ENCODE peak calls at places on chromosomes 12 and 14, in four cellular contexts. W is GM12878, L is H1, G is K562. X is an unnamed sample.
A peak's percentile ranks its signal among the peaks of the same experiment; 100 is the strongest.

GRCh38 chr12:203462-204260 is 10.3 kb downstream of the SLC6A12 start:
- DNase-seq in W (no peak), L (no peak), G (peak; percentile 63), X (no peak)

GRCh38 chr12:113056631-113057488 is at the start of gene DTX1:
- DNase-seq in W (no peak), L (no peak), G (no peak), X (no peak)

GRCh38 chr12:69932154-69932553 is 107.1 kb downstream of the MYRFL start:
- DNase-seq in W (no peak), L (peak; percentile 27), G (no peak), X (no peak)

GRCh38 chr12:96271469-96272199 is 77.5 kb downstream of the ELK3 start:
- DNase-seq in W (no peak), L (no peak), G (no peak), X (no peak)

GRCh38 chr14:59268011-59268410 is 79.5 kb downstream of the DAAM1 start:
- DNase-seq in W (no peak), L (no peak), G (no peak), X (no peak)

GRCh38 chr12:108756421-108756820 is 25.1 kb upstream of the CORO1C start:
- DNase-seq in W (no peak), L (no peak), G (no peak), X (no peak)

GRCh38 chr12:42447371-42447786 is 121.4 kb downstream of the PPHLN1 start:
- DNase-seq in W (no peak), L (no peak), G (no peak), X (no peak)

GRCh38 chr12:76445469-76445868 is 97.3 kb upstream of the BBS10 start:
- DNase-seq in W (no peak), L (no peak), G (no peak), X (no peak)

GRCh38 chr12:49790741-49791140 is 37.5 kb downstream of the NCKAP5L start:
- DNase-seq in W (no peak), L (no peak), G (no peak), X (no peak)

GRCh38 chr14:24172871-24173281 is 996 bp downstream of the REC8 start:
- DNase-seq in W (no peak), L (no peak), G (no peak), X (no peak)

GRCh38 chr12:72264548-72265175 is 7.5 kb upstream of the TRHDE start:
- DNase-seq in W (no peak), L (no peak), G (no peak), X (no peak)

GRCh38 chr12:19998968-19999792 is 369.2 kb upstream of the PDE3A start:
- DNase-seq in W (no peak), L (no peak), G (no peak), X (no peak)

GRCh38 chr12:69966409-69966808 is 141.4 kb downstream of the MYRFL start:
- DNase-seq in W (no peak), L (no peak), G (no peak), X (peak; percentile 65)

GRCh38 chr12:120474092-120474960 is 4.8 kb upstream of the SRSF9 start:
- DNase-seq in W (no peak), L (no peak), G (peak; percentile 43), X (peak; percentile 80)

GRCh38 chr12:105352049-105352448 is 21.6 kb downstream of the C12orf75 start:
- DNase-seq in W (peak; percentile 72), L (no peak), G (no peak), X (no peak)

GRCh38 chr14:86838363-86838762 is 1154.6 kb downstream of the GALC start:
- DNase-seq in W (no peak), L (no peak), G (no peak), X (no peak)
- TF ChIP-seq EGR1 in W (no peak), L (no peak), G (no peak), X (no peak)

GRCh38 chr14:73264080-73264895 is 27.0 kb downstream of the PAPLN start:
- DNase-seq in W (no peak), L (no peak), G (no peak), X (no peak)

GRCh38 chr14:73267474-73267873 is 30.2 kb downstream of the PAPLN start:
- DNase-seq in W (no peak), L (no peak), G (no peak), X (no peak)

GRCh38 chr14:73264896-73265720 is 27.8 kb downstream of the PAPLN start:
- DNase-seq in W (no peak), L (no peak), G (no peak), X (no peak)

GRCh38 chr14:73265721-73266046 is 28.4 kb downstream of the PAPLN start:
- DNase-seq in W (no peak), L (no peak), G (no peak), X (no peak)

GRCh38 chr14:73266317-73266716 is 29.0 kb downstream of the PAPLN start:
- DNase-seq in W (no peak), L (no peak), G (no peak), X (no peak)
- H3K4me2 ChIP-seq in W (no peak overlapping the region), L (no peak overlapping the region), G (no peak overlapping the region), X (no peak overlapping the region)

GRCh38 chr14:67517083-67517482 is 16.0 kb upstream of the PLEKHH1 start:
- DNase-seq in W (no peak), L (no peak), G (no peak), X (no peak)
- TF ChIP-seq POLR2A in W (no peak), L (no peak), G (no peak), X (no peak)

GRCh38 chr14:62557416-62557815 is 487.8 kb downstream of the KCNH5 start:
- DNase-seq in W (no peak), L (no peak), G (no peak), X (no peak)
- TF ChIP-seq EGR1 in W (no peak), L (no peak), G (no peak), X (no peak)

DNA sequence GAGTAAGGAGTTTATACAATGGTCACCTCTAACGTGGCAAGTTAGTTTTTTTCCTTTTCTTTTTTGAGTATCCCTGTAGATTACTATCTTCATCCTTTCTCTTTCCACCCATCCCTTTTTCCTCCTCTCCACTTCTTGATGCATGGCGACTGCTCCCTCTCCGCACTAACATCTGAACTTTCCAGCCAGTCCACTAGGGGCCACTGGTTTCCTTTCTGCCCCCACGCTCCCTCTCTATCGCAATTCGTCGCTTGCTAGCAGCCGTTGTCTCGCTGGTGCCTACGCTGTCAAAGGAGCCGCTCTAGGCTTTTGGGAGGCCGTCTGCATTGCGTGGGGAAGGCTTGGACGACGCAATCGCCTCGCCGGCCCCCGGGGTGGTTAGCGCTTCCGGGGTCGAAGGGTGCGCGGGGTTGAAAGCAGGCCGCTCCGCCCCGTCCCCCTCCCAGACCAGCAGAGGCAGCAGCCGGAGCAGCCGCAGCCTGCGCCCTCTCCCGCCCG is at the start of gene PCBP2:
- DNase-seq in W (peak; percentile 96), L (peak; percentile 98), G (peak; percentile 95), X (peak; percentile 99)
- H3K4me2 ChIP-seq in W (peak within 1 kb of the TSS; percentile 83), L (peak within 1 kb of the TSS; percentile 73), G (peak within 1 kb of the TSS; percentile 84), X (peak within 1 kb of the TSS; percentile 75)

DNA sequence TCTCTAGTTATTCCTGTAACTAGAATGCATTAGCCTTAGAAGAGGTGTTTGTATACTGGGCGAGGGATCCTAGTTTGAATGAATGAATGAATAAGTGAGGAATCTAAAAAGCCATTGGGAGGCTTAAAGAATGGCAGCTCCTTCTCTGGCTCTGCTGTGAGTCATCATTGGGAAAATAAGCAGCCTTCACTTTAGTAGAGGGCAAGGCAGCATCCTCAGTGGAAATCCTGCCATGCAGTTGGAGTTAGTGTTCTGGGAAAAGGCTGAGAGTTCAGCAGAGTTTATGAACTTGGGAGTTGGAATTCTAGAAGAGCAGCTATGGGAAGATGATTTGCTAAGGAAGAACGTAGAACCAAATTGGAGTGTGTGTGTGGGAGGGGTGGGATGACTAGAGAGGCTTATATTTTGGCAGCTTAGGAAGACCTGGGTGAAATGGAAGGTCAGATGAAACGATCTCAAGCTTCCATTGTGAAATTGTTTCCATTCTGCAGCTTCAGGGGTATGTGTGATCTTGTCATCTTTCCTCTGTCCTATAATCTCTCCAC is 120.8 kb downstream of the PTCSC3 start:
- DNase-seq in W (no peak), L (no peak), G (no peak), X (no peak)
- TF ChIP-seq POLR2A in W (no peak), L (no peak), G (no peak), X (no peak)